ENCODE peak calls at places on chromosomes 2 and 18, in ten cellular contexts. J, M, O, I, R, Y, D, B, F and A are unnamed samples.

GRCh38 chr2:73028841-73029240 is 42.7 kb downstream of the SFXN5 start:
- DNase-seq in B (no peak), D (no peak), R (peak; percentile 28), F (no peak), I (no peak), J (no peak), Y (no peak), M (peak; percentile 6), O (no peak), A (no peak)

GRCh38 chr2:201779996-201780673 is 598 bp downstream of the ALS2 start:
- DNase-seq in J (peak; percentile 31), Y (peak; percentile 25), B (no peak), M (no peak), O (peak; percentile 63), I (no peak), F (no peak), R (peak; percentile 18), D (peak; percentile 6), A (no peak)

GRCh38 chr2:30979822-30980245 is 158.4 kb downstream of the GALNT14 start:
- DNase-seq in I (no peak), O (peak; percentile 57), D (peak; percentile 68), Y (no peak), M (peak; percentile 67), R (peak; percentile 5), J (peak; percentile 15), F (peak; percentile 25), B (no peak), A (no peak)

GRCh38 chr2:207119048-207119447 is 46.7 kb downstream of the KLF7 start:
- DNase-seq in M (no peak), I (no peak), B (no peak), R (no peak), D (no peak), Y (no peak), J (no peak), O (no peak), F (no peak), A (no peak)

GRCh38 chr2:235286624-235287368 is 207.0 kb upstream of the AGAP1 start:
- DNase-seq in B (no peak), D (no peak), Y (no peak), I (no peak), O (no peak), R (peak; percentile 33), F (no peak), M (no peak), J (no peak), A (no peak)

GRCh38 chr2:182819412-182819811 is 47.0 kb downstream of the FRZB start:
- DNase-seq in J (no peak), B (no peak), I (no peak), D (no peak), M (no peak), O (no peak), F (no peak), Y (no peak), R (no peak), A (no peak)

GRCh38 chr2:212520340-212520739 is 18.3 kb downstream of the ERBB4 start:
- DNase-seq in M (no peak), B (no peak), J (no peak), Y (no peak), D (peak; percentile 20), O (no peak), R (no peak), F (no peak), I (no peak), A (no peak)

GRCh38 chr2:239360421-239361310 is 40.2 kb downstream of the HDAC4 start:
- DNase-seq in M (no peak), R (peak; percentile 12), J (no peak), D (no peak), O (no peak), I (no peak), Y (no peak), F (no peak), B (no peak), A (no peak)

GRCh38 chr2:176269319-176270099 is at the start of gene MTX2:
- DNase-seq in O (peak; percentile 81), M (peak; percentile 7), R (peak; percentile 71), D (peak; percentile 83), B (peak; percentile 83), J (peak; percentile 73), Y (peak; percentile 65), F (peak; percentile 78), I (peak; percentile 82), A (no peak)

GRCh38 chr2:233025706-233026105 is 6.8 kb upstream of the NEU2 start:
- DNase-seq in I (no peak), F (no peak), Y (no peak), D (no peak), O (no peak), J (no peak), M (no peak), B (no peak), R (no peak), A (no peak)

GRCh38 chr18:21362921-21363320 is 120.9 kb downstream of the GREB1L start:
- DNase-seq in R (no peak), M (no peak), F (no peak), I (no peak), D (no peak), B (no peak), Y (no peak), J (no peak), O (no peak), A (peak; percentile 8)

GRCh38 chr2:171706152-171706803 is 19.0 kb downstream of the DYNC1I2 start:
- DNase-seq in O (no peak), J (peak; percentile 24), D (peak; percentile 22), M (no peak), R (peak; percentile 40), Y (no peak), B (no peak), I (no peak), F (no peak), A (no peak)

GRCh38 chr2:48531141-48531648 is 1.2 kb downstream of the STON1 start:
- DNase-seq in Y (no peak), D (no peak), B (no peak), M (no peak), F (peak; percentile 15), I (peak; percentile 22), O (no peak), J (peak; percentile 91), R (peak; percentile 99), A (peak; percentile 81)

GRCh38 chr2:205712983-205713531 is 30.8 kb downstream of the NRP2 start:
- DNase-seq in R (no peak), O (peak; percentile 75), B (no peak), D (no peak), Y (no peak), F (no peak), M (no peak), J (no peak), I (no peak), A (no peak)

GRCh38 chr2:205714058-205714776 is 31.9 kb downstream of the NRP2 start:
- DNase-seq in M (no peak), D (no peak), Y (no peak), I (no peak), O (no peak), R (peak; percentile 74), J (peak; percentile 77), B (no peak), F (no peak), A (peak; percentile 68)

GRCh38 chr2:205717999-205718398 is 35.7 kb downstream of the NRP2 start:
- DNase-seq in O (no peak), J (no peak), D (no peak), B (no peak), M (no peak), R (no peak), F (no peak), Y (no peak), I (no peak), A (no peak)

GRCh38 chr2:205714789-205715411 is 32.6 kb downstream of the NRP2 start:
- DNase-seq in F (no peak), R (peak; percentile 52), Y (no peak), D (no peak), B (no peak), O (no peak), I (no peak), J (no peak), M (no peak), A (no peak)

GRCh38 chr2:205716126-205716525 is 33.8 kb downstream of the NRP2 start:
- DNase-seq in F (no peak), Y (no peak), I (peak; percentile 11), B (no peak), D (peak; percentile 75), R (no peak), J (no peak), M (no peak), O (no peak), A (no peak)
- TF ChIP-seq CTCF in F (peak; percentile 22), Y (no peak), I (no peak), B (no peak), D (peak; percentile 24), R (peak; percentile 38), J (peak; percentile 19), M (no peak), O (peak; percentile 23), A (peak; percentile 24)

GRCh38 chr18:52999633-53000032 is 659.6 kb downstream of the DCC start:
- DNase-seq in B (no peak), M (no peak), J (no peak), R (no peak), O (no peak), I (no peak), Y (no peak), F (no peak), D (no peak), A (no peak)
- TF ChIP-seq CTCF in B (no peak), M (no peak), J (no peak), R (no peak), O (no peak), I (no peak), Y (no peak), F (no peak), D (no peak), A (no peak)

GRCh38 chr2:6788614-6789013 is 77.1 kb downstream of the CMPK2 start:
- DNase-seq in O (no peak), M (no peak), F (no peak), I (no peak), Y (no peak), B (no peak), D (no peak), R (no peak), J (no peak), A (no peak)
- TF ChIP-seq CTCF in O (no peak), M (no peak), F (no peak), I (no peak), Y (no peak), B (no peak), D (no peak), R (no peak), J (no peak), A (no peak)

GRCh38 chr18:54916507-54916906 is 42.8 kb downstream of the CCDC68 start:
- DNase-seq in B (no peak), I (peak; percentile 4), F (no peak), D (no peak), R (no peak), Y (no peak), J (no peak), O (no peak), M (no peak), A (no peak)
- TF ChIP-seq CTCF in B (no peak), I (no peak), F (no peak), D (no peak), R (no peak), Y (no peak), J (no peak), O (no peak), M (no peak), A (no peak)

GRCh38 chr2:37026050-37026449 is 58.1 kb downstream of the HEATR5B start:
- DNase-seq in B (no peak), F (no peak), Y (no peak), M (no peak), J (no peak), R (peak; percentile 4), D (peak; percentile 48), I (peak; percentile 5), O (no peak), A (no peak)
- TF ChIP-seq CTCF in B (no peak), F (no peak), Y (no peak), M (no peak), J (peak; percentile 17), R (peak; percentile 23), D (peak; percentile 39), I (no peak), O (no peak), A (no peak)